ENCODE peak calls at places on chromosomes 5 and 9, in six cellular contexts. F is AG09319, I is M059J, R is mucosa of descending colon, W is RWPE1, B is left ventricle myocardium superior. D is an unnamed sample.
A peak's percentile ranks its signal among the peaks of the same experiment; 100 is the strongest.

GRCh38 chr5:78696637-78697036 is 48.1 kb upstream of the LHFPL2 start:
- DNase-seq in W (no peak), B (no peak), R (no peak), F (no peak), I (no peak), D (no peak)

GRCh38 chr5:151620463-151620844 is 29.3 kb upstream of the FAT2 start:
- DNase-seq in I (peak; percentile 33), R (no peak), B (no peak), W (no peak), F (no peak), D (no peak)

GRCh38 chr9:104329245-104329644 is 174.8 kb upstream of the OR13F1 start:
- DNase-seq in B (peak; percentile 18), R (no peak), F (no peak), I (no peak), W (no peak), D (no peak)

GRCh38 chr9:137021574-137021978 is 6.5 kb downstream of the ABCA2 start:
- DNase-seq in R (peak; percentile 74), W (no peak), B (no peak), F (no peak), I (no peak), D (peak; percentile 64)

GRCh38 chr5:75611324-75612210 is at the start of gene ANKDD1B:
- DNase-seq in F (no peak), B (peak; percentile 33), R (peak; percentile 66), W (peak; percentile 46), I (no peak), D (peak; percentile 17)

GRCh38 chr5:180522350-180522749 is 28.2 kb downstream of the CNOT6 start:
- DNase-seq in B (no peak), I (peak; percentile 4), F (no peak), W (no peak), R (no peak), D (no peak)

GRCh38 chr5:67038817-67039603 is 157.6 kb downstream of the CD180 start:
- DNase-seq in B (no peak), W (peak; percentile 63), F (no peak), I (peak; percentile 67), R (no peak), D (no peak)

GRCh38 chr5:58266402-58266801 is 193.5 kb downstream of the PLK2 start:
- DNase-seq in B (no peak), R (no peak), F (no peak), I (peak; percentile 74), W (peak; percentile 31), D (no peak)

GRCh38 chr5:132055441-132055807 is 5.0 kb upstream of the IL3 start:
- DNase-seq in I (no peak), F (no peak), B (no peak), W (no peak), R (no peak), D (no peak)

GRCh38 chr5:2207966-2208544 is 325.3 kb upstream of the IRX4 start:
- DNase-seq in B (no peak), F (no peak), W (peak; percentile 39), R (no peak), I (peak; percentile 6), D (no peak)

GRCh38 chr5:35920890-35921289 is 17.5 kb downstream of the CAPSL start:
- DNase-seq in W (no peak), I (no peak), F (no peak), R (no peak), B (no peak), D (no peak)

GRCh38 chr9:131236161-131236560 is 40.1 kb downstream of the FAM78A start:
- DNase-seq in W (no peak), B (no peak), F (no peak), R (no peak), I (no peak), D (no peak)

GRCh38 chr9:77829440-77829839 is 181.3 kb upstream of the GNA14 start:
- DNase-seq in W (no peak), B (no peak), I (no peak), R (no peak), F (no peak), D (no peak)

GRCh38 chr5:10768304-10768899 is 7.4 kb upstream of the DAP start:
- DNase-seq in R (no peak), I (no peak), B (no peak), W (no peak), F (no peak), D (no peak)

GRCh38 chr9:95029251-95029650 is 288.3 kb downstream of the FANCC start:
- DNase-seq in W (no peak), I (no peak), R (no peak), F (no peak), B (no peak), D (no peak)

GRCh38 chr5:92634883-92635282 is 946.1 kb downstream of the NR2F1-AS1 start:
- DNase-seq in R (peak; percentile 23), B (no peak), F (no peak), I (no peak), W (no peak), D (no peak)

GRCh38 chr5:152271420-152271819 is 133.7 kb downstream of the NMUR2 start:
- DNase-seq in R (no peak), I (peak; percentile 9), W (peak; percentile 44), B (no peak), F (no peak), D (no peak)

GRCh38 chr5:117486291-117486690 is 911.7 kb upstream of the SEMA6A start:
- DNase-seq in I (no peak), B (no peak), W (no peak), R (no peak), F (no peak), D (no peak)

GRCh38 chr5:16574789-16575785 is 41.7 kb downstream of the RETREG1 start:
- DNase-seq in I (peak; percentile 86), F (peak; percentile 47), W (peak; percentile 58), R (no peak), B (peak; percentile 58), D (no peak)

D was measured in GM19239.